ENCODE peak calls at places on chromosomes 5 and 9, in ten cellular contexts. One of them, this sample, is unnamed.

GRCh38 chr9:108885643-108886348 is 23.7 kb downstream of the ACTL7A start:
- DNase-seq in tibial nerve: no peak
- DNase-seq in AG09309: peak
- DNase-seq in cardiac fibroblast: peak
- DNase-seq in AG04450: peak
- DNase-seq in gastrocnemius medialis: no peak
- DNase-seq in stomach: no peak
- DNase-seq in suprapubic skin: no peak
- DNase-seq in mesothelial cell of epicardium: no peak
- DNase-seq in astrocyte of the cerebellum: peak
- DNase-seq in this sample: peak

GRCh38 chr9:103734471-103734870 is 359.6 kb upstream of the SMC2 start:
- DNase-seq in astrocyte of the cerebellum: no peak
- DNase-seq in mesothelial cell of epicardium: no peak
- DNase-seq in AG09309: no peak
- DNase-seq in tibial nerve: no peak
- DNase-seq in cardiac fibroblast: peak
- DNase-seq in gastrocnemius medialis: no peak
- DNase-seq in suprapubic skin: no peak
- DNase-seq in stomach: no peak
- DNase-seq in AG04450: no peak
- DNase-seq in this sample: no peak

GRCh38 chr9:108569624-108570023 is 286.2 kb downstream of the ACTL7B start:
- DNase-seq in suprapubic skin: no peak
- DNase-seq in AG09309: peak
- DNase-seq in stomach: no peak
- DNase-seq in astrocyte of the cerebellum: peak
- DNase-seq in mesothelial cell of epicardium: no peak
- DNase-seq in tibial nerve: no peak
- DNase-seq in AG04450: peak
- DNase-seq in cardiac fibroblast: peak
- DNase-seq in gastrocnemius medialis: peak
- DNase-seq in this sample: no peak

GRCh38 chr5:127820910-127821553 is 117.8 kb downstream of the CCDC192 start:
- DNase-seq in cardiac fibroblast: no peak
- DNase-seq in AG04450: no peak
- DNase-seq in stomach: no peak
- DNase-seq in gastrocnemius medialis: no peak
- DNase-seq in suprapubic skin: no peak
- DNase-seq in mesothelial cell of epicardium: no peak
- DNase-seq in AG09309: peak
- DNase-seq in astrocyte of the cerebellum: peak
- DNase-seq in tibial nerve: no peak
- DNase-seq in this sample: no peak

GRCh38 chr9:121798941-121799340 is 147.5 kb downstream of the DAB2IP start:
- DNase-seq in cardiac fibroblast: no peak
- DNase-seq in suprapubic skin: no peak
- DNase-seq in gastrocnemius medialis: no peak
- DNase-seq in AG09309: no peak
- DNase-seq in astrocyte of the cerebellum: no peak
- DNase-seq in tibial nerve: no peak
- DNase-seq in AG04450: no peak
- DNase-seq in mesothelial cell of epicardium: no peak
- DNase-seq in stomach: no peak
- DNase-seq in this sample: no peak

GRCh38 chr9:120490888-120491595 is 88.9 kb downstream of the CDK5RAP2 start:
- DNase-seq in stomach: no peak
- DNase-seq in cardiac fibroblast: no peak
- DNase-seq in astrocyte of the cerebellum: no peak
- DNase-seq in AG04450: no peak
- DNase-seq in AG09309: no peak
- DNase-seq in suprapubic skin: no peak
- DNase-seq in mesothelial cell of epicardium: no peak
- DNase-seq in gastrocnemius medialis: no peak
- DNase-seq in tibial nerve: peak
- DNase-seq in this sample: peak

GRCh38 chr5:146662229-146662628 is 146.2 kb upstream of the GPR151 start:
- DNase-seq in cardiac fibroblast: peak
- DNase-seq in stomach: no peak
- DNase-seq in tibial nerve: peak
- DNase-seq in AG04450: no peak
- DNase-seq in mesothelial cell of epicardium: no peak
- DNase-seq in AG09309: no peak
- DNase-seq in astrocyte of the cerebellum: no peak
- DNase-seq in suprapubic skin: no peak
- DNase-seq in gastrocnemius medialis: no peak
- DNase-seq in this sample: no peak

GRCh38 chr9:92147030-92147853 is 32.0 kb upstream of the SPTLC1 start:
- DNase-seq in AG09309: peak
- DNase-seq in tibial nerve: no peak
- DNase-seq in stomach: no peak
- DNase-seq in cardiac fibroblast: peak
- DNase-seq in mesothelial cell of epicardium: no peak
- DNase-seq in gastrocnemius medialis: no peak
- DNase-seq in suprapubic skin: no peak
- DNase-seq in AG04450: peak
- DNase-seq in astrocyte of the cerebellum: peak
- DNase-seq in this sample: peak

GRCh38 chr9:3968891-3969290 is 331.0 kb downstream of the GLIS3 start:
- DNase-seq in mesothelial cell of epicardium: no peak
- DNase-seq in astrocyte of the cerebellum: no peak
- DNase-seq in AG04450: no peak
- DNase-seq in tibial nerve: no peak
- DNase-seq in AG09309: no peak
- DNase-seq in cardiac fibroblast: peak
- DNase-seq in suprapubic skin: no peak
- DNase-seq in gastrocnemius medialis: no peak
- DNase-seq in stomach: no peak
- DNase-seq in this sample: no peak

GRCh38 chr5:72378636-72379289 is 58.6 kb downstream of the PTCD2 start:
- DNase-seq in mesothelial cell of epicardium: no peak
- DNase-seq in AG04450: peak
- DNase-seq in suprapubic skin: no peak
- DNase-seq in gastrocnemius medialis: peak
- DNase-seq in tibial nerve: peak
- DNase-seq in AG09309: peak
- DNase-seq in astrocyte of the cerebellum: peak
- DNase-seq in stomach: no peak
- DNase-seq in cardiac fibroblast: peak
- DNase-seq in this sample: no peak

GRCh38 chr9:134839441-134840125 is 41.0 kb upstream of the FCN2 start:
- DNase-seq in cardiac fibroblast: no peak
- DNase-seq in astrocyte of the cerebellum: no peak
- DNase-seq in suprapubic skin: no peak
- DNase-seq in AG04450: no peak
- DNase-seq in tibial nerve: no peak
- DNase-seq in gastrocnemius medialis: no peak
- DNase-seq in stomach: no peak
- DNase-seq in mesothelial cell of epicardium: no peak
- DNase-seq in AG09309: no peak
- DNase-seq in this sample: no peak

GRCh38 chr5:5884593-5884992 is 462.1 kb downstream of the ICE1 start:
- DNase-seq in gastrocnemius medialis: no peak
- DNase-seq in AG09309: no peak
- DNase-seq in astrocyte of the cerebellum: no peak
- DNase-seq in mesothelial cell of epicardium: no peak
- DNase-seq in tibial nerve: no peak
- DNase-seq in stomach: no peak
- DNase-seq in AG04450: no peak
- DNase-seq in cardiac fibroblast: no peak
- DNase-seq in suprapubic skin: no peak
- DNase-seq in this sample: no peak

GRCh38 chr5:57117601-57118000 is 56.3 kb upstream of the GPBP1 start:
- DNase-seq in mesothelial cell of epicardium: no peak
- DNase-seq in cardiac fibroblast: peak
- DNase-seq in stomach: no peak
- DNase-seq in AG09309: no peak
- DNase-seq in suprapubic skin: no peak
- DNase-seq in gastrocnemius medialis: no peak
- DNase-seq in astrocyte of the cerebellum: no peak
- DNase-seq in tibial nerve: no peak
- DNase-seq in AG04450: no peak
- DNase-seq in this sample: no peak

GRCh38 chr5:138938526-138938925 is 63.4 kb upstream of the LRRTM2 start:
- DNase-seq in cardiac fibroblast: no peak
- DNase-seq in gastrocnemius medialis: no peak
- DNase-seq in mesothelial cell of epicardium: no peak
- DNase-seq in AG09309: no peak
- DNase-seq in suprapubic skin: no peak
- DNase-seq in astrocyte of the cerebellum: no peak
- DNase-seq in tibial nerve: no peak
- DNase-seq in stomach: no peak
- DNase-seq in AG04450: no peak
- DNase-seq in this sample: no peak

GRCh38 chr5:138936225-138936967 is 61.3 kb upstream of the LRRTM2 start:
- DNase-seq in gastrocnemius medialis: no peak
- DNase-seq in AG09309: no peak
- DNase-seq in AG04450: no peak
- DNase-seq in astrocyte of the cerebellum: no peak
- DNase-seq in cardiac fibroblast: no peak
- DNase-seq in suprapubic skin: no peak
- DNase-seq in stomach: peak
- DNase-seq in tibial nerve: no peak
- DNase-seq in mesothelial cell of epicardium: no peak
- DNase-seq in this sample: no peak

GRCh38 chr5:138936968-138937345 is 61.8 kb upstream of the LRRTM2 start:
- DNase-seq in astrocyte of the cerebellum: no peak
- DNase-seq in AG04450: no peak
- DNase-seq in cardiac fibroblast: no peak
- DNase-seq in AG09309: no peak
- DNase-seq in gastrocnemius medialis: no peak
- DNase-seq in mesothelial cell of epicardium: no peak
- DNase-seq in suprapubic skin: no peak
- DNase-seq in stomach: no peak
- DNase-seq in tibial nerve: no peak
- DNase-seq in this sample: no peak

GRCh38 chr5:138935466-138935865 is 60.3 kb upstream of the LRRTM2 start:
- DNase-seq in stomach: peak
- DNase-seq in AG09309: no peak
- DNase-seq in astrocyte of the cerebellum: no peak
- DNase-seq in cardiac fibroblast: no peak
- DNase-seq in AG04450: no peak
- DNase-seq in gastrocnemius medialis: no peak
- DNase-seq in mesothelial cell of epicardium: no peak
- DNase-seq in tibial nerve: no peak
- DNase-seq in suprapubic skin: no peak
- DNase-seq in this sample: no peak

DNA sequence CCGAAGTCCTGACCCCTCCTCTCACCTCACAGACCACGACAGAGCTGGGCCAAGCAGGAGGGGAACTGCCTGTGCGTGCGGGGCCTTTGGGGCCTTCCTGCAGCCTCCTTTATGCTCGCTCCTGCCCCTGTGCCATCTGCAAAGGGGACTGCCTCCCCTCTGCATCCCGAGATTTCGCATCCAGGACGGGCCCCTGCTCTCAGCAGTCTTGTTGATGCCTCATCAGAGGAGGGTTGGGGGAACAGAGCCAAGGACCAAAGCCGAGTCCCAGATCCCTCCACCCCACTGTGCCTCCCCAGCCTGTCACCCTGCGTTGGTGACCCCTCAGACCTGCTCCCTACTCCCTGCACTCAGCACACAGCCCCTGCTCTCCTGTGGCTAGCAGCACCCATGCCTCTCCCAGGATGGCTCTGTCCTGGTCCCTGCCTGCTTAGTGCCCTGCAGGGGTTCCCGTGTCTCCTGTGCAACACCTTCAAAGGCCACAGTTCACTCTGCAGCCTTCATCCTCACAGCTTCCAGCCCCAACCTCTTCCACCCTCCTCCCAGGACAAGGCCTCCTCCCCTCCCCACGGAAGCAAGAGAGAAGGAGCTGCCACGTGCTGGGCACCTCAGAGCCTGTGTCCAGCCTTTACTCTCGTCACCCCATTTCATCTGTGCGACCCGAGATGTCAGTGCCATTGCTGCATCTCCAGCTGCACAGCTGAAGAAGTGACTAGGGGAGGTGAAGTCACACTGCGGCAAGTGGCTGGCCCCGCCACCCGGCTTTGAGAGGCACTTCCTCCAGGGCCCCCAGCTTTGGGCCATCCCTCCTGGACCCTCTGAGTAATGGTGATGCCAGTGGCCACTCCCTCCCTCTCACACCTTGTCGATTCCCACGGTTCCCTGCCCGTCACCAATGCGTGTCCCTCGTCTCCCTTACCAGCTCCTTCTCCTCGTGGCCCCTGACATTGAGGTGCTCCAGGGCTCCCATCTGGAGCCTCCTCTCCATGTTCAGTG is 62.6 kb upstream of the LRRTM2 start:
- DNase-seq in tibial nerve: no peak
- DNase-seq in stomach: peak
- DNase-seq in astrocyte of the cerebellum: no peak
- DNase-seq in suprapubic skin: no peak
- DNase-seq in mesothelial cell of epicardium: no peak
- DNase-seq in cardiac fibroblast: no peak
- DNase-seq in AG04450: no peak
- DNase-seq in gastrocnemius medialis: no peak
- DNase-seq in AG09309: no peak
- DNase-seq in this sample: no peak
- TF ChIP-seq CTCF in tibial nerve: no peak
- TF ChIP-seq CTCF in stomach: no peak
- TF ChIP-seq CTCF in astrocyte of the cerebellum: no peak
- TF ChIP-seq CTCF in suprapubic skin: no peak
- TF ChIP-seq CTCF in mesothelial cell of epicardium: no peak
- TF ChIP-seq CTCF in cardiac fibroblast: no peak
- TF ChIP-seq CTCF in AG04450: no peak
- TF ChIP-seq CTCF in gastrocnemius medialis: no peak
- TF ChIP-seq CTCF in AG09309: no peak
- TF ChIP-seq CTCF in this sample: no peak

GRCh38 chr5:116032094-116032517 is at the start of gene ARL14EPL:
- DNase-seq in tibial nerve: peak
- DNase-seq in mesothelial cell of epicardium: no peak
- DNase-seq in suprapubic skin: no peak
- DNase-seq in cardiac fibroblast: peak
- DNase-seq in gastrocnemius medialis: peak
- DNase-seq in AG09309: peak
- DNase-seq in AG04450: peak
- DNase-seq in astrocyte of the cerebellum: peak
- DNase-seq in stomach: peak
- DNase-seq in this sample: peak
- TF ChIP-seq CTCF in tibial nerve: no peak
- TF ChIP-seq CTCF in mesothelial cell of epicardium: no peak
- TF ChIP-seq CTCF in suprapubic skin: peak
- TF ChIP-seq CTCF in cardiac fibroblast: peak
- TF ChIP-seq CTCF in gastrocnemius medialis: no peak
- TF ChIP-seq CTCF in AG09309: peak
- TF ChIP-seq CTCF in AG04450: peak
- TF ChIP-seq CTCF in astrocyte of the cerebellum: peak
- TF ChIP-seq CTCF in stomach: no peak
- TF ChIP-seq CTCF in this sample: peak

GRCh38 chr5:91419571-91420537 is 36.7 kb upstream of the ARRDC3 start:
- DNase-seq in tibial nerve: peak
- DNase-seq in suprapubic skin: peak
- DNase-seq in astrocyte of the cerebellum: peak
- DNase-seq in AG09309: no peak
- DNase-seq in AG04450: peak
- DNase-seq in stomach: peak
- DNase-seq in mesothelial cell of epicardium: peak
- DNase-seq in gastrocnemius medialis: peak
- DNase-seq in cardiac fibroblast: peak
- DNase-seq in this sample: peak
- TF ChIP-seq CTCF in tibial nerve: peak
- TF ChIP-seq CTCF in suprapubic skin: peak
- TF ChIP-seq CTCF in astrocyte of the cerebellum: peak
- TF ChIP-seq CTCF in AG09309: peak
- TF ChIP-seq CTCF in AG04450: peak
- TF ChIP-seq CTCF in stomach: no peak
- TF ChIP-seq CTCF in mesothelial cell of epicardium: peak
- TF ChIP-seq CTCF in gastrocnemius medialis: peak
- TF ChIP-seq CTCF in cardiac fibroblast: peak
- TF ChIP-seq CTCF in this sample: peak

GRCh38 chr5:35436441-35437057 is 181.1 kb upstream of the SPEF2 start:
- DNase-seq in AG09309: peak
- DNase-seq in cardiac fibroblast: peak
- DNase-seq in tibial nerve: no peak
- DNase-seq in suprapubic skin: no peak
- DNase-seq in stomach: no peak
- DNase-seq in mesothelial cell of epicardium: no peak
- DNase-seq in AG04450: no peak
- DNase-seq in astrocyte of the cerebellum: peak
- DNase-seq in gastrocnemius medialis: no peak
- DNase-seq in this sample: peak
- TF ChIP-seq CTCF in AG09309: peak
- TF ChIP-seq CTCF in cardiac fibroblast: peak
- TF ChIP-seq CTCF in tibial nerve: peak
- TF ChIP-seq CTCF in suprapubic skin: no peak
- TF ChIP-seq CTCF in stomach: no peak
- TF ChIP-seq CTCF in mesothelial cell of epicardium: peak
- TF ChIP-seq CTCF in AG04450: peak
- TF ChIP-seq CTCF in astrocyte of the cerebellum: peak
- TF ChIP-seq CTCF in gastrocnemius medialis: no peak
- TF ChIP-seq CTCF in this sample: peak

This sample was measured in GM13976.